ENCODE peak calls at places on chromosomes 1 and 21, in five cellular contexts. S is activated CD8-positive, alpha-beta memory T cell treated with anti-CD3 and anti-CD28 coated beads, Interleukin-2, amount 10 ng/mL, durations not matched to agents 7 days and 5 days; E is activated CD8-positive, alpha-beta T cell treated with anti-CD3 and anti-CD28 coated beads for 36 hours; P is Right ventricle myocardium inferior; H is Panc1. N is an unnamed sample.

GRCh38 chr1:204331847-204332487 is 27.8 kb downstream of the PLEKHA6 start:
- ATAC-seq in H (no peak), E (no peak), P (no peak), S (no peak), N (no peak)

GRCh38 chr1:33180226-33181037 is 1.4 kb downstream of the TRIM62 start:
- ATAC-seq in H (peak; percentile 92), S (peak; percentile 87), P (peak; percentile 90), E (peak; percentile 93), N (peak; percentile 94)

GRCh38 chr1:231527586-231528174 is 789 bp upstream of the TSNAX start:
- ATAC-seq in S (peak; percentile 15), P (peak; percentile 10), E (peak; percentile 15), H (peak; percentile 31), N (no peak)

GRCh38 chr1:165674599-165674998 is 23.8 kb downstream of the ALDH9A1 start:
- ATAC-seq in H (no peak), P (no peak), E (no peak), S (no peak), N (no peak)

GRCh38 chr1:178134061-178134460 is 40.2 kb downstream of the RASAL2 start:
- ATAC-seq in E (no peak), H (peak; percentile 56), S (no peak), P (peak; percentile 86), N (peak; percentile 48)

GRCh38 chr1:234849824-234850223 is 239.8 kb upstream of the IRF2BP2 start:
- ATAC-seq in P (no peak), E (peak; percentile 28), S (no peak), H (no peak), N (no peak)

GRCh38 chr21:41947596-41948403 is 6.0 kb downstream of the C2CD2 start:
- ATAC-seq in H (no peak), E (no peak), S (no peak), P (peak; percentile 35), N (peak; percentile 73)

GRCh38 chr1:66729130-66729922 is 22.9 kb upstream of the DYNLT5 start:
- ATAC-seq in E (peak; percentile 55), P (no peak), H (no peak), S (peak; percentile 41), N (peak; percentile 11)

GRCh38 chr1:172609528-172609927 is 49.4 kb upstream of the FASLG start:
- ATAC-seq in H (no peak), P (no peak), E (peak; percentile 73), S (peak; percentile 83), N (no peak)

GRCh38 chr1:117215733-117216462 is 5.2 kb upstream of the VTCN1 start:
- ATAC-seq in P (peak; percentile 48), H (no peak), S (no peak), E (no peak), N (no peak)

GRCh38 chr1:89780721-89781120 is 40.1 kb upstream of the LRRC8D start:
- ATAC-seq in S (peak; percentile 65), P (no peak), E (peak; percentile 68), H (peak; percentile 84), N (no peak)

GRCh38 chr1:104853276-104853675 is 1103.6 kb downstream of the AMY1C start:
- ATAC-seq in H (no peak), P (no peak), S (no peak), E (no peak), N (no peak)

GRCh38 chr1:172255223-172255560 is 165.3 kb upstream of the C1orf105 start:
- ATAC-seq in H (peak; percentile 96), E (peak; percentile 67), S (peak; percentile 79), P (no peak), N (no peak)

GRCh38 chr1:23216771-23217420 is 406 bp downstream of the HTR1D start:
- ATAC-seq in S (peak; percentile 65), P (no peak), E (peak; percentile 88), H (peak; percentile 83), N (peak; percentile 34)

GRCh38 chr1:94912263-94912986 is 14.5 kb downstream of the CNN3 start:
- ATAC-seq in H (no peak), E (no peak), P (no peak), S (no peak), N (no peak)

GRCh38 chr1:165666152-165666551 is 32.2 kb downstream of the ALDH9A1 start:
- ATAC-seq in H (no peak), S (no peak), E (no peak), P (no peak), N (no peak)

GRCh38 chr1:37997256-37998088 is 7.7 kb upstream of the SF3A3 start:
- ATAC-seq in S (no peak), E (no peak), H (no peak), P (no peak), N (no peak)

GRCh38 chr1:15243275-15244043 is 3.6 kb upstream of the FHAD1 start:
- ATAC-seq in S (no peak), H (no peak), E (peak; percentile 58), P (no peak), N (peak; percentile 74)

GRCh38 chr1:56468472-56468871 is 110.9 kb downstream of the PLPP3 start:
- ATAC-seq in P (peak; percentile 69), S (no peak), E (no peak), H (no peak), N (no peak)

GRCh38 chr1:54945393-54945936 is 35.0 kb upstream of the TMEM61 start:
- ATAC-seq in P (no peak), E (no peak), S (peak; percentile 31), H (no peak), N (no peak)

GRCh38 chr1:92366045-92366405 is 67.2 kb downstream of the RPAP2 start:
- ATAC-seq in P (no peak), S (peak; percentile 67), E (peak; percentile 45), H (no peak), N (no peak)

GRCh38 chr1:199859525-199859924 is 168.0 kb upstream of the NR5A2 start:
- ATAC-seq in P (peak; percentile 71), E (peak; percentile 30), S (no peak), H (no peak), N (peak; percentile 67)

GRCh38 chr1:30840904-30841598 is 67.5 kb downstream of the SDC3 start:
- ATAC-seq in P (peak; percentile 65), H (no peak), E (no peak), S (no peak), N (peak; percentile 66)

GRCh38 chr1:44314401-44314800 is 40.7 kb downstream of the ERI3 start:
- ATAC-seq in S (no peak), H (no peak), E (no peak), P (no peak), N (no peak)

GRCh38 chr1:20346433-20346832 is 55.8 kb downstream of the VWA5B1 start:
- ATAC-seq in H (no peak), P (no peak), E (no peak), S (no peak), N (no peak)

GRCh38 chr1:3610823-3611169 is 512 bp downstream of the MEGF6 start:
- ATAC-seq in S (no peak), H (no peak), P (no peak), E (peak; percentile 5), N (no peak)

GRCh38 chr1:210438928-210439841 is 110.5 kb downstream of the HHAT start:
- ATAC-seq in E (no peak), P (no peak), H (no peak), S (no peak), N (no peak)

GRCh38 chr1:19064906-19065450 is 108.5 kb upstream of the IFFO2 start:
- ATAC-seq in H (no peak), P (no peak), E (no peak), S (no peak), N (no peak)

GRCh38 chr21:17799414-17800164 is 19.6 kb downstream of the C21orf91 start:
- ATAC-seq in E (no peak), P (no peak), S (no peak), H (no peak), N (no peak)